ENCODE peak calls at places on chromosomes 16 and 17, in six cellular contexts. W is T-helper 1 cell, P is keratinocyte, A is non-pigmented ciliary epithelial cell, G is B cell, J is kidney epithelial cell. K is an unnamed sample.

GRCh38 chr16:7236824-7237410 is 95.7 kb upstream of the RBFOX1 start:
- DNase-seq in G (no peak), P (no peak), W (no peak), J (no peak), A (no peak), K (no peak)

GRCh38 chr16:89304181-89304851 is 86.8 kb downstream of the ZNF778 start:
- DNase-seq in G (no peak), J (no peak), A (no peak), W (no peak), P (no peak), K (no peak)

GRCh38 chr16:84603115-84603816 is 14.6 kb downstream of the COTL1 start:
- DNase-seq in J (peak; percentile 91), W (no peak), G (no peak), P (peak; percentile 75), A (peak; percentile 93), K (peak; percentile 72)

GRCh38 chr16:81701296-81701970 is 77.7 kb upstream of the PLCG2 start:
- DNase-seq in P (no peak), J (no peak), W (no peak), G (no peak), A (no peak), K (no peak)

GRCh38 chr17:68204736-68205135 is 43.1 kb upstream of the AMZ2 start:
- DNase-seq in A (no peak), W (no peak), G (peak; percentile 39), J (no peak), P (no peak), K (no peak)

GRCh38 chr17:65231662-65232335 is 94.6 kb downstream of the RGS9 start:
- DNase-seq in W (peak; percentile 34), P (peak; percentile 45), J (peak; percentile 53), G (peak; percentile 32), A (peak; percentile 76), K (peak; percentile 72)

GRCh38 chr17:80175411-80175810 is 5.6 kb downstream of the CARD14 start:
- DNase-seq in G (peak; percentile 15), P (no peak), J (no peak), W (no peak), A (no peak), K (no peak)

GRCh38 chr17:57350266-57350665 is 93.9 kb downstream of the MSI2 start:
- DNase-seq in A (no peak), J (no peak), P (no peak), G (no peak), W (no peak), K (no peak)

GRCh38 chr16:11675561-11676511 is 7.6 kb downstream of the SNN start:
- DNase-seq in P (no peak), A (no peak), W (no peak), J (no peak), G (no peak), K (peak; percentile 90)

GRCh38 chr17:81303385-81303784 is 8.3 kb upstream of the SLC38A10 start:
- DNase-seq in P (no peak), J (no peak), G (no peak), W (no peak), A (no peak), K (no peak)

GRCh38 chr17:33024688-33025486 is 33.2 kb downstream of the SPACA3 start:
- DNase-seq in J (no peak), W (no peak), G (no peak), P (no peak), A (no peak), K (no peak)

GRCh38 chr17:74393323-74393942 is 26.1 kb downstream of the GPR142 start:
- DNase-seq in P (no peak), W (no peak), A (no peak), J (no peak), G (no peak), K (no peak)

GRCh38 chr16:3157229-3158013 is 22.6 kb downstream of the ZNF213 start:
- DNase-seq in J (peak; percentile 63), G (peak; percentile 65), W (no peak), A (peak; percentile 97), P (peak; percentile 82), K (peak; percentile 93)

GRCh38 chr16:85041184-85041928 is 13.8 kb downstream of the KIAA0513 start:
- DNase-seq in W (no peak), G (no peak), J (no peak), A (no peak), P (no peak), K (peak; percentile 84)

GRCh38 chr17:59149051-59149450 is 5.9 kb downstream of the SKA2 start:
- DNase-seq in G (no peak), W (no peak), J (no peak), P (no peak), A (no peak), K (no peak)

K was measured in trophoblast cell.